ENCODE peak calls at places on chromosomes 7 and 10, in nine cellular contexts. One of them, this sample, is unnamed.

GRCh38 chr10:21525367-21526183 is at the start of gene SKIDA1:
- DNase-seq in lower leg skin: peak; percentile 97
- DNase-seq in Panc1: no peak
- DNase-seq in choroid plexus epithelial cell: peak; percentile 97
- DNase-seq in tibial artery: peak; percentile 82
- DNase-seq in psoas muscle: peak; percentile 94
- DNase-seq in brain microvascular endothelial cell: peak; percentile 84
- DNase-seq in pancreas: peak; percentile 92
- DNase-seq in stimulated activated CD4-positive, alpha-beta T cell treated with anti-CD3 and anti-CD28 coated beads, Interleukin-4, amount 100 ng/mL, for 48 hours: peak; percentile 50
- DNase-seq in this sample: peak; percentile 80

GRCh38 chr7:149785983-149786382 is 12.6 kb upstream of the ZNF467 start:
- DNase-seq in pancreas: peak; percentile 33
- DNase-seq in lower leg skin: no peak
- DNase-seq in choroid plexus epithelial cell: no peak
- DNase-seq in tibial artery: no peak
- DNase-seq in psoas muscle: no peak
- DNase-seq in brain microvascular endothelial cell: no peak
- DNase-seq in stimulated activated CD4-positive, alpha-beta T cell treated with anti-CD3 and anti-CD28 coated beads, Interleukin-4, amount 100 ng/mL, for 48 hours: no peak
- DNase-seq in Panc1: no peak
- DNase-seq in this sample: no peak

GRCh38 chr7:80508440-80508839 is 3.4 kb downstream of the GNAT3 start:
- DNase-seq in stimulated activated CD4-positive, alpha-beta T cell treated with anti-CD3 and anti-CD28 coated beads, Interleukin-4, amount 100 ng/mL, for 48 hours: no peak
- DNase-seq in choroid plexus epithelial cell: peak; percentile 51
- DNase-seq in psoas muscle: no peak
- DNase-seq in brain microvascular endothelial cell: no peak
- DNase-seq in lower leg skin: no peak
- DNase-seq in tibial artery: no peak
- DNase-seq in pancreas: no peak
- DNase-seq in Panc1: no peak
- DNase-seq in this sample: no peak

GRCh38 chr10:605632-606325 is 83.7 kb downstream of the DIP2C start:
- DNase-seq in lower leg skin: no peak
- DNase-seq in stimulated activated CD4-positive, alpha-beta T cell treated with anti-CD3 and anti-CD28 coated beads, Interleukin-4, amount 100 ng/mL, for 48 hours: no peak
- DNase-seq in tibial artery: no peak
- DNase-seq in choroid plexus epithelial cell: no peak
- DNase-seq in brain microvascular endothelial cell: no peak
- DNase-seq in pancreas: peak; percentile 66
- DNase-seq in psoas muscle: no peak
- DNase-seq in Panc1: no peak
- DNase-seq in this sample: no peak

GRCh38 chr10:94293344-94293743 is 69.4 kb downstream of the NOC3L start:
- DNase-seq in stimulated activated CD4-positive, alpha-beta T cell treated with anti-CD3 and anti-CD28 coated beads, Interleukin-4, amount 100 ng/mL, for 48 hours: no peak
- DNase-seq in pancreas: no peak
- DNase-seq in brain microvascular endothelial cell: no peak
- DNase-seq in psoas muscle: no peak
- DNase-seq in tibial artery: no peak
- DNase-seq in choroid plexus epithelial cell: no peak
- DNase-seq in lower leg skin: no peak
- DNase-seq in Panc1: no peak
- DNase-seq in this sample: no peak

GRCh38 chr10:79927111-79927828 is 21.6 kb downstream of the SFTPD start:
- DNase-seq in choroid plexus epithelial cell: no peak
- DNase-seq in psoas muscle: no peak
- DNase-seq in brain microvascular endothelial cell: no peak
- DNase-seq in tibial artery: no peak
- DNase-seq in lower leg skin: peak; percentile 53
- DNase-seq in stimulated activated CD4-positive, alpha-beta T cell treated with anti-CD3 and anti-CD28 coated beads, Interleukin-4, amount 100 ng/mL, for 48 hours: no peak
- DNase-seq in Panc1: no peak
- DNase-seq in pancreas: no peak
- DNase-seq in this sample: no peak

GRCh38 chr7:141057788-141058187 is 16.1 kb upstream of the TMEM178B start:
- DNase-seq in pancreas: no peak
- DNase-seq in tibial artery: no peak
- DNase-seq in Panc1: no peak
- DNase-seq in brain microvascular endothelial cell: no peak
- DNase-seq in lower leg skin: no peak
- DNase-seq in psoas muscle: no peak
- DNase-seq in stimulated activated CD4-positive, alpha-beta T cell treated with anti-CD3 and anti-CD28 coated beads, Interleukin-4, amount 100 ng/mL, for 48 hours: no peak
- DNase-seq in choroid plexus epithelial cell: no peak
- DNase-seq in this sample: no peak

GRCh38 chr10:47045331-47045861 is 134.2 kb downstream of the PTPN20 start:
- DNase-seq in Panc1: no peak
- DNase-seq in brain microvascular endothelial cell: no peak
- DNase-seq in pancreas: peak; percentile 53
- DNase-seq in lower leg skin: peak; percentile 65
- DNase-seq in tibial artery: no peak
- DNase-seq in choroid plexus epithelial cell: no peak
- DNase-seq in psoas muscle: no peak
- DNase-seq in stimulated activated CD4-positive, alpha-beta T cell treated with anti-CD3 and anti-CD28 coated beads, Interleukin-4, amount 100 ng/mL, for 48 hours: no peak
- DNase-seq in this sample: no peak

GRCh38 chr7:23468721-23469149 is 1.6 kb downstream of the IGF2BP3 start:
- DNase-seq in brain microvascular endothelial cell: no peak
- DNase-seq in stimulated activated CD4-positive, alpha-beta T cell treated with anti-CD3 and anti-CD28 coated beads, Interleukin-4, amount 100 ng/mL, for 48 hours: peak; percentile 7
- DNase-seq in choroid plexus epithelial cell: peak; percentile 13
- DNase-seq in psoas muscle: no peak
- DNase-seq in pancreas: peak; percentile 81
- DNase-seq in lower leg skin: no peak
- DNase-seq in Panc1: no peak
- DNase-seq in tibial artery: no peak
- DNase-seq in this sample: no peak

GRCh38 chr7:55794527-55794926 is 68.0 kb downstream of the SEPTIN14 start:
- DNase-seq in pancreas: no peak
- DNase-seq in lower leg skin: no peak
- DNase-seq in tibial artery: no peak
- DNase-seq in psoas muscle: no peak
- DNase-seq in brain microvascular endothelial cell: no peak
- DNase-seq in Panc1: no peak
- DNase-seq in stimulated activated CD4-positive, alpha-beta T cell treated with anti-CD3 and anti-CD28 coated beads, Interleukin-4, amount 100 ng/mL, for 48 hours: no peak
- DNase-seq in choroid plexus epithelial cell: no peak
- DNase-seq in this sample: peak; percentile 34

GRCh38 chr7:27897441-27897847 is 157.5 kb downstream of the TAX1BP1 start:
- DNase-seq in tibial artery: no peak
- DNase-seq in pancreas: no peak
- DNase-seq in choroid plexus epithelial cell: no peak
- DNase-seq in psoas muscle: no peak
- DNase-seq in brain microvascular endothelial cell: no peak
- DNase-seq in lower leg skin: no peak
- DNase-seq in stimulated activated CD4-positive, alpha-beta T cell treated with anti-CD3 and anti-CD28 coated beads, Interleukin-4, amount 100 ng/mL, for 48 hours: no peak
- DNase-seq in Panc1: no peak
- DNase-seq in this sample: no peak

GRCh38 chr7:42253316-42253715 is 16.3 kb upstream of the GLI3 start:
- DNase-seq in brain microvascular endothelial cell: no peak
- DNase-seq in choroid plexus epithelial cell: no peak
- DNase-seq in pancreas: no peak
- DNase-seq in stimulated activated CD4-positive, alpha-beta T cell treated with anti-CD3 and anti-CD28 coated beads, Interleukin-4, amount 100 ng/mL, for 48 hours: no peak
- DNase-seq in lower leg skin: no peak
- DNase-seq in psoas muscle: no peak
- DNase-seq in Panc1: no peak
- DNase-seq in tibial artery: no peak
- DNase-seq in this sample: no peak

GRCh38 chr7:157482517-157483120 is 145.8 kb downstream of the DNAJB6 start:
- DNase-seq in tibial artery: peak; percentile 6
- DNase-seq in lower leg skin: peak; percentile 17
- DNase-seq in Panc1: no peak
- DNase-seq in stimulated activated CD4-positive, alpha-beta T cell treated with anti-CD3 and anti-CD28 coated beads, Interleukin-4, amount 100 ng/mL, for 48 hours: no peak
- DNase-seq in psoas muscle: no peak
- DNase-seq in pancreas: no peak
- DNase-seq in brain microvascular endothelial cell: no peak
- DNase-seq in choroid plexus epithelial cell: no peak
- DNase-seq in this sample: no peak

GRCh38 chr10:18723801-18724200 is 64.6 kb downstream of the ARL5B start:
- DNase-seq in pancreas: no peak
- DNase-seq in lower leg skin: no peak
- DNase-seq in Panc1: no peak
- DNase-seq in stimulated activated CD4-positive, alpha-beta T cell treated with anti-CD3 and anti-CD28 coated beads, Interleukin-4, amount 100 ng/mL, for 48 hours: no peak
- DNase-seq in brain microvascular endothelial cell: no peak
- DNase-seq in psoas muscle: no peak
- DNase-seq in choroid plexus epithelial cell: no peak
- DNase-seq in tibial artery: no peak
- DNase-seq in this sample: no peak

GRCh38 chr7:99693427-99694200 is 13.8 kb upstream of the CYP3A5 start:
- DNase-seq in psoas muscle: no peak
- DNase-seq in stimulated activated CD4-positive, alpha-beta T cell treated with anti-CD3 and anti-CD28 coated beads, Interleukin-4, amount 100 ng/mL, for 48 hours: no peak
- DNase-seq in lower leg skin: no peak
- DNase-seq in brain microvascular endothelial cell: no peak
- DNase-seq in Panc1: no peak
- DNase-seq in tibial artery: no peak
- DNase-seq in choroid plexus epithelial cell: no peak
- DNase-seq in pancreas: peak; percentile 77
- DNase-seq in this sample: no peak

GRCh38 chr10:34102237-34102673 is 712.8 kb downstream of the PARD3 start:
- DNase-seq in choroid plexus epithelial cell: no peak
- DNase-seq in stimulated activated CD4-positive, alpha-beta T cell treated with anti-CD3 and anti-CD28 coated beads, Interleukin-4, amount 100 ng/mL, for 48 hours: no peak
- DNase-seq in tibial artery: peak; percentile 74
- DNase-seq in Panc1: no peak
- DNase-seq in pancreas: no peak
- DNase-seq in lower leg skin: peak; percentile 91
- DNase-seq in psoas muscle: peak; percentile 79
- DNase-seq in brain microvascular endothelial cell: peak; percentile 43
- DNase-seq in this sample: no peak

GRCh38 chr10:42898037-42898960 is 115.7 kb downstream of the BMS1 start:
- DNase-seq in tibial artery: no peak
- DNase-seq in Panc1: no peak
- DNase-seq in psoas muscle: no peak
- DNase-seq in stimulated activated CD4-positive, alpha-beta T cell treated with anti-CD3 and anti-CD28 coated beads, Interleukin-4, amount 100 ng/mL, for 48 hours: no peak
- DNase-seq in pancreas: no peak
- DNase-seq in choroid plexus epithelial cell: no peak
- DNase-seq in brain microvascular endothelial cell: no peak
- DNase-seq in lower leg skin: no peak
- DNase-seq in this sample: no peak

GRCh38 chr7:17099083-17099973 is 199.1 kb upstream of the AHR start:
- DNase-seq in lower leg skin: no peak
- DNase-seq in tibial artery: no peak
- DNase-seq in pancreas: peak; percentile 72
- DNase-seq in stimulated activated CD4-positive, alpha-beta T cell treated with anti-CD3 and anti-CD28 coated beads, Interleukin-4, amount 100 ng/mL, for 48 hours: no peak
- DNase-seq in psoas muscle: peak; percentile 30
- DNase-seq in brain microvascular endothelial cell: no peak
- DNase-seq in choroid plexus epithelial cell: peak; percentile 42
- DNase-seq in Panc1: no peak
- DNase-seq in this sample: peak; percentile 91

GRCh38 chr7:32163141-32163806 is 93.1 kb upstream of the PDE1C start:
- DNase-seq in brain microvascular endothelial cell: peak; percentile 94
- DNase-seq in stimulated activated CD4-positive, alpha-beta T cell treated with anti-CD3 and anti-CD28 coated beads, Interleukin-4, amount 100 ng/mL, for 48 hours: no peak
- DNase-seq in pancreas: no peak
- DNase-seq in lower leg skin: no peak
- DNase-seq in tibial artery: peak; percentile 56
- DNase-seq in psoas muscle: peak; percentile 55
- DNase-seq in Panc1: no peak
- DNase-seq in choroid plexus epithelial cell: peak; percentile 77
- DNase-seq in this sample: peak; percentile 87

GRCh38 chr10:6501931-6502330 is 78.1 kb downstream of the PRKCQ start:
- DNase-seq in lower leg skin: no peak
- DNase-seq in stimulated activated CD4-positive, alpha-beta T cell treated with anti-CD3 and anti-CD28 coated beads, Interleukin-4, amount 100 ng/mL, for 48 hours: no peak
- DNase-seq in brain microvascular endothelial cell: no peak
- DNase-seq in tibial artery: no peak
- DNase-seq in psoas muscle: no peak
- DNase-seq in Panc1: no peak
- DNase-seq in choroid plexus epithelial cell: no peak
- DNase-seq in pancreas: no peak
- DNase-seq in this sample: peak; percentile 81

GRCh38 chr10:108166401-108166800 is 1001.9 kb upstream of the SORCS1 start:
- DNase-seq in tibial artery: no peak
- DNase-seq in pancreas: no peak
- DNase-seq in Panc1: no peak
- DNase-seq in psoas muscle: no peak
- DNase-seq in brain microvascular endothelial cell: no peak
- DNase-seq in stimulated activated CD4-positive, alpha-beta T cell treated with anti-CD3 and anti-CD28 coated beads, Interleukin-4, amount 100 ng/mL, for 48 hours: no peak
- DNase-seq in lower leg skin: no peak
- DNase-seq in choroid plexus epithelial cell: no peak
- DNase-seq in this sample: no peak

GRCh38 chr7:920351-921070 is 34.0 kb downstream of the ADAP1 start:
- DNase-seq in psoas muscle: peak; percentile 36
- DNase-seq in pancreas: peak; percentile 64
- DNase-seq in tibial artery: peak; percentile 9
- DNase-seq in stimulated activated CD4-positive, alpha-beta T cell treated with anti-CD3 and anti-CD28 coated beads, Interleukin-4, amount 100 ng/mL, for 48 hours: no peak
- DNase-seq in lower leg skin: peak; percentile 76
- DNase-seq in Panc1: no peak
- DNase-seq in brain microvascular endothelial cell: no peak
- DNase-seq in choroid plexus epithelial cell: no peak
- DNase-seq in this sample: no peak

GRCh38 chr10:83917519-83918506 is 221.5 kb upstream of the GHITM start:
- DNase-seq in brain microvascular endothelial cell: no peak
- DNase-seq in lower leg skin: no peak
- DNase-seq in tibial artery: peak; percentile 42
- DNase-seq in pancreas: no peak
- DNase-seq in psoas muscle: peak; percentile 53
- DNase-seq in choroid plexus epithelial cell: no peak
- DNase-seq in stimulated activated CD4-positive, alpha-beta T cell treated with anti-CD3 and anti-CD28 coated beads, Interleukin-4, amount 100 ng/mL, for 48 hours: peak; percentile 1
- DNase-seq in Panc1: no peak
- DNase-seq in this sample: no peak

GRCh38 chr10:96513686-96514551 is at the start of gene TLL2:
- DNase-seq in brain microvascular endothelial cell: peak; percentile 85
- DNase-seq in tibial artery: peak; percentile 79
- DNase-seq in pancreas: peak; percentile 94
- DNase-seq in psoas muscle: peak; percentile 94
- DNase-seq in choroid plexus epithelial cell: peak; percentile 89
- DNase-seq in stimulated activated CD4-positive, alpha-beta T cell treated with anti-CD3 and anti-CD28 coated beads, Interleukin-4, amount 100 ng/mL, for 48 hours: peak; percentile 44
- DNase-seq in lower leg skin: peak; percentile 94
- DNase-seq in Panc1: peak; percentile 28
- DNase-seq in this sample: peak; percentile 93

GRCh38 chr7:1481300-1481699 is 22.0 kb upstream of the MICALL2 start:
- DNase-seq in lower leg skin: no peak
- DNase-seq in pancreas: no peak
- DNase-seq in Panc1: no peak
- DNase-seq in brain microvascular endothelial cell: no peak
- DNase-seq in choroid plexus epithelial cell: no peak
- DNase-seq in stimulated activated CD4-positive, alpha-beta T cell treated with anti-CD3 and anti-CD28 coated beads, Interleukin-4, amount 100 ng/mL, for 48 hours: no peak
- DNase-seq in psoas muscle: no peak
- DNase-seq in tibial artery: no peak
- DNase-seq in this sample: no peak

GRCh38 chr7:112630565-112630964 is 149.8 kb downstream of the LSMEM1 start:
- DNase-seq in lower leg skin: no peak
- DNase-seq in pancreas: no peak
- DNase-seq in choroid plexus epithelial cell: peak; percentile 72
- DNase-seq in psoas muscle: no peak
- DNase-seq in stimulated activated CD4-positive, alpha-beta T cell treated with anti-CD3 and anti-CD28 coated beads, Interleukin-4, amount 100 ng/mL, for 48 hours: no peak
- DNase-seq in Panc1: peak; percentile 25
- DNase-seq in tibial artery: no peak
- DNase-seq in brain microvascular endothelial cell: peak; percentile 37
- DNase-seq in this sample: no peak

GRCh38 chr10:7945025-7945424 is 109.5 kb upstream of the GATA3 start:
- DNase-seq in brain microvascular endothelial cell: no peak
- DNase-seq in lower leg skin: no peak
- DNase-seq in stimulated activated CD4-positive, alpha-beta T cell treated with anti-CD3 and anti-CD28 coated beads, Interleukin-4, amount 100 ng/mL, for 48 hours: no peak
- DNase-seq in choroid plexus epithelial cell: no peak
- DNase-seq in tibial artery: no peak
- DNase-seq in pancreas: no peak
- DNase-seq in psoas muscle: no peak
- DNase-seq in Panc1: no peak
- DNase-seq in this sample: no peak

GRCh38 chr10:108388716-108389115 is 1224.2 kb upstream of the SORCS1 start:
- DNase-seq in lower leg skin: no peak
- DNase-seq in choroid plexus epithelial cell: no peak
- DNase-seq in pancreas: no peak
- DNase-seq in psoas muscle: no peak
- DNase-seq in stimulated activated CD4-positive, alpha-beta T cell treated with anti-CD3 and anti-CD28 coated beads, Interleukin-4, amount 100 ng/mL, for 48 hours: no peak
- DNase-seq in brain microvascular endothelial cell: no peak
- DNase-seq in Panc1: no peak
- DNase-seq in tibial artery: no peak
- DNase-seq in this sample: no peak

GRCh38 chr7:2970907-2971306 is 72.8 kb downstream of the CARD11 start:
- DNase-seq in tibial artery: no peak
- DNase-seq in lower leg skin: peak; percentile 43
- DNase-seq in psoas muscle: no peak
- DNase-seq in stimulated activated CD4-positive, alpha-beta T cell treated with anti-CD3 and anti-CD28 coated beads, Interleukin-4, amount 100 ng/mL, for 48 hours: no peak
- DNase-seq in Panc1: no peak
- DNase-seq in brain microvascular endothelial cell: no peak
- DNase-seq in choroid plexus epithelial cell: no peak
- DNase-seq in pancreas: no peak
- DNase-seq in this sample: no peak

GRCh38 chr7:35004531-35005096 is 32.7 kb downstream of the DPY19L1 start:
- DNase-seq in choroid plexus epithelial cell: no peak
- DNase-seq in psoas muscle: no peak
- DNase-seq in pancreas: no peak
- DNase-seq in lower leg skin: no peak
- DNase-seq in tibial artery: no peak
- DNase-seq in brain microvascular endothelial cell: peak; percentile 36
- DNase-seq in Panc1: no peak
- DNase-seq in stimulated activated CD4-positive, alpha-beta T cell treated with anti-CD3 and anti-CD28 coated beads, Interleukin-4, amount 100 ng/mL, for 48 hours: no peak
- DNase-seq in this sample: no peak